ENCODE peak calls at places on chromosome 13, in four cellular contexts. A, X, P and Y are unnamed samples.
A peak's percentile ranks its signal among the peaks of the same experiment; 100 is the strongest.

GRCh38 chr13:80235559-80236296 is 105.2 kb downstream of the SPRY2 start:
- DNase-seq in A (no peak), P (no peak), X (no peak), Y (peak; percentile 43)

GRCh38 chr13:33676045-33676699 is 141.8 kb upstream of the RFC3 start:
- DNase-seq in P (no peak), A (no peak), X (peak; percentile 53), Y (no peak)

GRCh38 chr13:44876782-44877324 is 112.4 kb downstream of the NUFIP1 start:
- DNase-seq in P (peak; percentile 55), X (no peak), A (peak; percentile 90), Y (no peak)

GRCh38 chr13:113845055-113845454 is 18.8 kb downstream of the GAS6 start:
- DNase-seq in P (no peak), X (peak; percentile 31), A (no peak), Y (no peak)

GRCh38 chr13:99228737-99229691 is 28.4 kb downstream of the UBAC2 start:
- DNase-seq in P (peak; percentile 17), X (peak; percentile 23), A (no peak), Y (no peak)

GRCh38 chr13:78137404-78138142 is 218.9 kb upstream of the EDNRB start:
- DNase-seq in X (peak; percentile 58), P (peak; percentile 41), A (peak; percentile 46), Y (peak; percentile 83)

GRCh38 chr13:32098275-32098674 is 66.7 kb downstream of the FRY start:
- DNase-seq in P (no peak), A (no peak), X (peak; percentile 46), Y (no peak)

GRCh38 chr13:21537105-21537504 is 66.9 kb downstream of the MICU2 start:
- DNase-seq in P (peak; percentile 21), X (no peak), A (no peak), Y (no peak)

GRCh38 chr13:75180805-75181455 is 301.0 kb downstream of the TBC1D4 start:
- DNase-seq in X (no peak), P (no peak), A (no peak), Y (no peak)

GRCh38 chr13:107767119-107767518 is 448.2 kb downstream of the LIG4 start:
- DNase-seq in P (no peak), X (no peak), A (no peak), Y (no peak)

GRCh38 chr13:102550507-102550906 is 46.3 kb upstream of the TPP2 start:
- DNase-seq in X (no peak), P (no peak), A (no peak), Y (no peak)

GRCh38 chr13:71949441-71949840 is 82.4 kb upstream of the DACH1 start:
- DNase-seq in X (no peak), P (no peak), A (no peak), Y (no peak)

GRCh38 chr13:99604636-99605035 is 103.4 kb downstream of the TM9SF2 start:
- DNase-seq in P (no peak), A (no peak), X (no peak), Y (no peak)

GRCh38 chr13:103497404-103497803 is 431.2 kb upstream of the SLC10A2 start:
- DNase-seq in X (no peak), P (no peak), A (no peak), Y (no peak)

GRCh38 chr13:100363351-100363750 is 225.2 kb downstream of the GGACT start:
- DNase-seq in X (no peak), A (no peak), P (no peak), Y (no peak)

GRCh38 chr13:93690139-93690538 is 463.5 kb downstream of the GPC6 start:
- DNase-seq in A (no peak), P (peak; percentile 0), X (peak; percentile 10), Y (peak; percentile 39)

GRCh38 chr13:30148171-30148754 is 159.1 kb downstream of the KATNAL1 start:
- DNase-seq in P (no peak), A (no peak), X (no peak), Y (no peak)

GRCh38 chr13:100597253-100597652 is 8.7 kb upstream of the GGACT start:
- DNase-seq in A (no peak), P (no peak), X (no peak), Y (no peak)

GRCh38 chr13:23673354-23673753 is 103.1 kb downstream of the TNFRSF19 start:
- DNase-seq in P (no peak), A (no peak), X (no peak), Y (no peak)

GRCh38 chr13:44819245-44819644 is 170.0 kb downstream of the NUFIP1 start:
- DNase-seq in A (no peak), P (no peak), X (peak; percentile 57), Y (no peak)

GRCh38 chr13:95485518-95486144 is 66.9 kb upstream of the CLDN10 start:
- DNase-seq in A (no peak), X (no peak), P (peak; percentile 42), Y (no peak)

GRCh38 chr13:114110091-114110829 is 22.2 kb downstream of the RASA3 start:
- DNase-seq in X (no peak), P (no peak), A (peak; percentile 46), Y (no peak)

GRCh38 chr13:51557423-51557822 is 26.8 kb upstream of the WDFY2 start:
- DNase-seq in X (no peak), P (no peak), A (no peak), Y (no peak)

GRCh38 chr13:52921194-52921593 is 72.8 kb upstream of the PCDH8 start:
- DNase-seq in X (no peak), P (no peak), A (no peak), Y (no peak)

GRCh38 chr13:54513254-54513653 is 1484.6 kb downstream of the OLFM4 start:
- DNase-seq in A (no peak), X (no peak), P (no peak), Y (no peak)

GRCh38 chr13:50484472-50485113 is 358.9 kb downstream of the DLEU7 start:
- DNase-seq in X (no peak), P (peak; percentile 36), A (no peak), Y (no peak)

GRCh38 chr13:50128406-50129048 is 113.3 kb downstream of the KCNRG start:
- DNase-seq in A (peak; percentile 45), X (no peak), P (no peak), Y (no peak)

GRCh38 chr13:57629391-57629804 is 2.1 kb upstream of the PCDH17 start:
- DNase-seq in P (no peak), X (no peak), A (no peak), Y (peak; percentile 8)

GRCh38 chr13:40102360-40102727 is 446.9 kb downstream of the COG6 start:
- DNase-seq in A (no peak), X (no peak), P (no peak), Y (no peak)

GRCh38 chr13:40095695-40096356 is 440.4 kb downstream of the COG6 start:
- DNase-seq in A (no peak), P (no peak), X (no peak), Y (no peak)

GRCh38 chr13:40094056-40094455 is 438.6 kb downstream of the COG6 start:
- DNase-seq in X (no peak), P (no peak), A (no peak), Y (no peak)

GRCh38 chr13:40101708-40102359 is 446.4 kb downstream of the COG6 start:
- DNase-seq in X (no peak), A (no peak), P (no peak), Y (no peak)

DNA sequence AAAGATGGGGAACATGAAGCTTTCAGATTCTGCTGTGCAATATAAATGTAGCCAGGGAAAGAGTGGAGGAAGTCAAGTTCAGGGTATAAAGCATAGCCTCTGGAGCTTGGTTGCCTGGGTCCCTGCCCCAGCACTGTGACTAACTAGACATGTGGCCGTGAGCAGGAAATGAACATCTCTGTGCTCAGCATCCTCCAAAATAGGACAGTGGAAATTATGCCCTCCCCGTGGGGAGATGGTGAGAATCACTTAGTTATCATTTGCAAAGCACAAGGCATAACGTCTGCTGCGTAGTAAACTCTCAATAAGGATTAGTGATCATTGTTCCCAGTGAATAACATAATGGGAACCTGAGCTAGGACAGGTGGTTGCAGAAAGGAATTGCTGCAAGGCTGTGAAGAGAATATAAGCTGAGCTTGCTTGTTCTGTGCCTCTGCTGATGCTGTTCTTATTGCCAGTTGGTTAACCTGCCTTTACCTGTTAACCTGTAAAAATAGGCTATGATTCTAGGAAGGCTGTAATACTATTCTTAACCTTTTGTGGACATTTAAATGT is 441.0 kb downstream of the COG6 start:
- DNase-seq in A (no peak), P (no peak), X (no peak), Y (no peak)
- TF ChIP-seq ELF4 in A (no peak), P (no peak), X (no peak), Y (no peak)

GRCh38 chr13:27076411-27076810 is 95.2 kb downstream of the USP12 start:
- DNase-seq in X (no peak), A (no peak), P (no peak), Y (no peak)
- TF ChIP-seq ELF4 in X (no peak), A (no peak), P (no peak), Y (no peak)

DNA sequence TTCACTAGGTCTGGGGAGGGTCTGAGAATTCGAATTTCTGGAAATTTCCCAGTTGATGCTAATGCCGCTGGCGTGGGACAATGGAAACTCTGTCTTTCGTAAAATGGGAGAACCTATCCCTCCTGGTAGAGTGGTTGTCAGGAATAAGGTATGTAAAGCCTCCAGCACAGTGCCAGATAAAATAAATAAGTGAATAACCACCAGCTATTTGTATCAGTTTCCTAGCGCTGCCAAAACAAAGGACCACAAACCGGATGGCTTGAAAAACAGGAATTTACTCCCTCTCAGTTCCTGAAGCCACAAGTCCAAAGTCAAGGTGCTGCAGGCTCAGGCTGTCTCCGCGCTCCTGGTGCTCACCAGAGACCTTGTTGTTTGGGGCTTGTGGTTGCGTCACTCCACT is 428.6 kb downstream of the IRS2 start:
- DNase-seq in X (no peak), P (no peak), A (no peak), Y (no peak)
- TF ChIP-seq ELF4 in X (no peak), P (no peak), A (no peak), Y (no peak)

DNA sequence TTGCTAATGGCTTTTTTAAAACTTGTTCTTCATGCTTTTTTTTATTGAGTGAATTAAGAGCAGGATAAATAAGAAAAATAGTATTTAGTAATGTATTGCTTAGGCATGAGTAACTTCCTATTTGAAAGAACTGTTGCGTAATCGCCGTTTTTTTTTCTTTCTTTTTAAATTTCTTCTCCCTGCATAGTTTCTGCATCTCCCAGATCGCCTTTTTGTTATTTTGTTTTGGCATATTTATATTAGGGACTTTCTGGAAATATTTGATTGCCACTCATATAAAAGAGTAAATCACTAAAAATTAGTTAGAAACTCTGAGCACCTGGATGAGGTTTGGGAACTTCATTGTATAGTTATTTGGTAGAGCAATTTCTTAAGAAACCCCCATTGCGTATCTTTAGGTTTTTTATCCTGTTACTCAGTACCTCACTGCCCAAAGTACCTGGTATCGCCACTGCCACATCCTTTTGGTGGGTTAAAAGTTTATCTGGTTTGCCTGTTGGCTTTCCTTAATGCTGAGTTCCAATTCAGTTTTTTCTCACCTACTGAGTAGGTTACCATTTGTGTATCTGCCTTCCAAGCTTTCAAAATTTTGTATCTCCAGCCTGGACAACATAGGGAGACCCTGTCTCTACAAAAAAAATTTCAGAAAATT is 36.2 kb upstream of the LPAR6 start:
- DNase-seq in X (no peak), A (no peak), P (no peak), Y (no peak)
- TF ChIP-seq ELF4 in X (no peak), A (no peak), P (no peak), Y (no peak)

GRCh38 chr13:42981853-42982252 is 10.2 kb downstream of the EPSTI1 start:
- DNase-seq in P (no peak), X (no peak), A (no peak), Y (no peak)
- TF ChIP-seq ELF4 in P (no peak), X (no peak), A (no peak), Y (no peak)